ENCODE peak calls at places on chromosome 4, in ten cellular contexts. Q, U, R, H, Y, P, X, W, T and E are unnamed samples.

GRCh38 chr4:82739292-82740190 is 59.1 kb downstream of the SCD5 start:
- DNase-seq in U (peak), R (peak), T (peak), W (peak), X (peak), Y (peak), H (peak), Q (peak), P (peak), E (peak)

GRCh38 chr4:28436191-28437080 is 1575.8 kb downstream of the STIM2 start:
- DNase-seq in P (no peak), Y (no peak), T (no peak), W (no peak), Q (no peak), R (no peak), X (no peak), H (no peak), U (no peak), E (no peak)

GRCh38 chr4:41363384-41363981 is 106.8 kb downstream of the UCHL1 start:
- DNase-seq in R (no peak), W (no peak), X (no peak), P (peak), Y (peak), Q (no peak), H (no peak), U (peak), T (no peak), E (peak)

GRCh38 chr4:168907119-168907698 is 102.8 kb downstream of the CBR4 start:
- DNase-seq in R (no peak), T (no peak), Q (no peak), Y (no peak), H (peak), U (peak), W (no peak), P (no peak), X (no peak), E (peak)

GRCh38 chr4:10129196-10130185 is 12.9 kb upstream of the WDR1 start:
- DNase-seq in R (no peak), W (no peak), P (peak), U (no peak), X (no peak), Y (no peak), T (no peak), H (no peak), Q (no peak), E (peak)

GRCh38 chr4:74531952-74532794 is 87.2 kb downstream of the AREG start:
- DNase-seq in H (no peak), Q (no peak), R (no peak), W (peak), U (peak), Y (no peak), X (peak), T (no peak), P (no peak), E (peak)

GRCh38 chr4:962231-963208 is 10.8 kb downstream of the DGKQ start:
- DNase-seq in T (no peak), U (no peak), P (no peak), W (no peak), X (no peak), Y (no peak), R (no peak), Q (no peak), H (no peak), E (no peak)

GRCh38 chr4:54101190-54102041 is 1.5 kb downstream of the GSX2 start:
- DNase-seq in X (no peak), Q (no peak), H (no peak), P (no peak), T (no peak), W (no peak), Y (no peak), U (no peak), R (no peak), E (no peak)

GRCh38 chr4:121003863-121004262 is 68.5 kb downstream of the NDNF start:
- DNase-seq in T (no peak), Y (no peak), H (no peak), Q (no peak), X (no peak), P (no peak), U (no peak), R (no peak), W (no peak), E (no peak)

GRCh38 chr4:32226201-32226600 is 1506.0 kb downstream of the PCDH7 start:
- DNase-seq in W (no peak), Y (no peak), P (no peak), X (no peak), R (no peak), H (no peak), T (no peak), U (peak), Q (no peak), E (peak)

GRCh38 chr4:82230310-82230709 is 143.5 kb downstream of the HNRNPD start:
- DNase-seq in Q (no peak), U (no peak), W (no peak), X (no peak), R (no peak), Y (no peak), T (no peak), P (no peak), H (no peak), E (no peak)

GRCh38 chr4:185726931-185727330 is 85.1 kb downstream of the SORBS2 start:
- DNase-seq in Y (no peak), Q (no peak), W (no peak), X (no peak), H (no peak), P (no peak), T (no peak), U (peak), R (no peak), E (peak)

GRCh38 chr4:13543648-13544555 is at the start of gene NKX3-2:
- DNase-seq in R (no peak), P (no peak), H (no peak), Y (no peak), X (peak), U (no peak), Q (no peak), T (no peak), W (no peak), E (no peak)

GRCh38 chr4:10283761-10284160 is 167.2 kb upstream of the WDR1 start:
- DNase-seq in Y (no peak), W (no peak), P (no peak), T (no peak), H (no peak), U (no peak), Q (no peak), R (no peak), X (no peak), E (no peak)

GRCh38 chr4:16607241-16607640 is 291.2 kb downstream of the LDB2 start:
- DNase-seq in U (no peak), T (no peak), Y (no peak), H (no peak), P (no peak), X (no peak), R (no peak), W (no peak), Q (no peak), E (peak)

GRCh38 chr4:81469774-81470455 is 1.8 kb downstream of the RASGEF1B start:
- DNase-seq in Q (no peak), U (no peak), H (no peak), P (no peak), X (no peak), R (no peak), W (no peak), T (no peak), Y (no peak), E (no peak)

GRCh38 chr4:16466581-16466980 is 240.3 kb upstream of the TAPT1 start:
- DNase-seq in Q (no peak), R (no peak), H (no peak), T (no peak), X (no peak), Y (no peak), P (no peak), U (no peak), W (no peak), E (no peak)

GRCh38 chr4:159944477-159944876 is 841.6 kb downstream of the RAPGEF2 start:
- DNase-seq in X (no peak), R (no peak), U (no peak), Y (no peak), T (no peak), Q (no peak), W (no peak), H (no peak), P (no peak), E (no peak)

GRCh38 chr4:145840162-145840768 is 98.4 kb downstream of the ZNF827 start:
- DNase-seq in X (no peak), Y (no peak), W (peak), Q (no peak), R (no peak), T (no peak), H (no peak), U (peak), P (no peak), E (peak)

GRCh38 chr4:113394730-113395530 is 345.5 kb downstream of the ANK2 start:
- DNase-seq in R (no peak), T (peak), W (peak), Q (peak), X (peak), H (no peak), U (peak), P (peak), Y (no peak), E (peak)

GRCh38 chr4:144699565-144699964 is 53.6 kb downstream of the HHIP start:
- DNase-seq in H (no peak), R (no peak), T (no peak), Q (no peak), Y (no peak), P (no peak), W (no peak), U (peak), X (no peak), E (peak)

GRCh38 chr4:36414248-36414647 is 132.8 kb downstream of the DTHD1 start:
- DNase-seq in P (no peak), T (no peak), Q (no peak), H (no peak), U (no peak), Y (no peak), W (no peak), X (no peak), R (no peak), E (no peak)

GRCh38 chr4:271492-272103 is 33.7 kb downstream of the ZNF732 start:
- DNase-seq in X (no peak), R (no peak), H (no peak), Q (no peak), T (no peak), P (no peak), U (no peak), W (no peak), Y (no peak), E (no peak)

GRCh38 chr4:183772361-183772760 is 113.3 kb downstream of the TRAPPC11 start:
- DNase-seq in X (no peak), T (no peak), Y (no peak), P (no peak), H (no peak), U (no peak), R (no peak), W (no peak), Q (no peak), E (no peak)

GRCh38 chr4:178976861-178977260 is 1534.6 kb upstream of the AGA start:
- DNase-seq in W (no peak), P (no peak), T (no peak), Y (no peak), Q (no peak), R (no peak), U (no peak), H (no peak), X (no peak), E (no peak)
- TF ChIP-seq CTCF in W (no peak), P (no peak), T (no peak), Y (no peak), Q (no peak), R (no peak), U (no peak), H (no peak), X (no peak), E (no peak)

GRCh38 chr4:163587867-163588266 is 93.4 kb downstream of the TMA16 start:
- DNase-seq in H (no peak), X (no peak), P (no peak), Q (no peak), R (no peak), T (no peak), U (peak), W (peak), Y (no peak), E (no peak)
- TF ChIP-seq CTCF in H (no peak), X (peak), P (no peak), Q (no peak), R (no peak), T (peak), U (peak), W (peak), Y (no peak), E (no peak)

DNA sequence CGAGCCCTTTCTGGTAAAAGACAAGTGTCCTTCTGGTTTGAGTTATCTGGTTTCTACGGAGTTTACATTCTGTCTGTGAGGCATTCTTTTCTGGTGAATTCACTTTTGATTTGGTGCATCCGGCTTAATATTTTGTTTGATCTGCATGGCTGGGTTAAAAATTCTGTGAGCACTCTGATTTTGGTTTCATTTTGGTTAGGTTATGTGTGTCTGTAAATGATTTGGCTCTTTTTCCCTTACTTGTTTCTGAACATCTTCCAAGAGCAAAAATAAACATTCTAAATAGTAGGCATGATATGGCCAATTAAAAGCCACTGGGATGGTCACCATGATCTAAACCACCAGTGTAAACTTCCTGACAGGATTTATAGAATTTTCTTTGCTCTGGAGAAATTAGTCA is 85.7 kb upstream of the PTPN13 start:
- DNase-seq in U (peak), T (no peak), R (no peak), X (no peak), P (no peak), Y (no peak), Q (no peak), H (no peak), W (no peak), E (peak)
- TF ChIP-seq CTCF in U (no peak), T (no peak), R (no peak), X (no peak), P (no peak), Y (no peak), Q (no peak), H (no peak), W (no peak), E (no peak)

DNA sequence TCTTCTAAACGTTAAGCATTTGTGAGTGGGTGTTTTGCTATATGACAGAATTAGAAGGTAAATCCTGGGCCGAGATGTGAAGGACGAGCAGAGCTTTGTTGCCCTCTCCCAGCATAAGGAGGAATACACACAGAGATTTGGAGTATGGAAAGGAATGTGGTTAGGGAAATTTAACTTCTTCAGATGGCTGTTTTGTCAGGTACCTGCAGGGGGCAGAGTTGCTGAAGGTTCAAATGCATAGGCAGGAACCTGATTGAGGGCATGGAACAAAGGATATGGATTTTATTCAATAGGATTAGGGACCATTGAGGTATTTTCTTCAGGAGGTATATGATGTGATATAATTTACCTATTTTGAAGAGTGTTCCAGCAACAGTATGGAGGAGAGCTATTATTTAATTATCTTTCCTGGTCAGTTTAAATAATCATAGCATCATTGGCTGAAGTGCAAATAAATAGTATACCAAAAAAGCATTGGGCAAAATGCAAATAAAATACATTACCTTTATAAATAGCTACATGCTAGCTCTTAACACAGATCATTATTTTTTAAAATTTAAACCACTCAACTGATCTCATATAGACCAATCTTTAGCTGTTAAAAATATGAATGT is 143.6 kb downstream of the SLIT2 start:
- DNase-seq in W (peak), X (peak), Y (no peak), R (no peak), U (no peak), Q (no peak), H (no peak), T (peak), P (no peak), E (peak)
- TF ChIP-seq CTCF in W (peak), X (peak), Y (peak), R (no peak), U (peak), Q (no peak), H (peak), T (peak), P (no peak), E (peak)

GRCh38 chr4:108683479-108683878 is 33.1 kb downstream of the OSTC start:
- DNase-seq in P (no peak), X (no peak), Q (no peak), R (no peak), Y (no peak), U (peak), W (no peak), T (no peak), H (no peak), E (peak)
- TF ChIP-seq CTCF in P (no peak), X (no peak), Q (no peak), R (no peak), Y (peak), U (peak), W (peak), T (peak), H (no peak), E (peak)

DNA sequence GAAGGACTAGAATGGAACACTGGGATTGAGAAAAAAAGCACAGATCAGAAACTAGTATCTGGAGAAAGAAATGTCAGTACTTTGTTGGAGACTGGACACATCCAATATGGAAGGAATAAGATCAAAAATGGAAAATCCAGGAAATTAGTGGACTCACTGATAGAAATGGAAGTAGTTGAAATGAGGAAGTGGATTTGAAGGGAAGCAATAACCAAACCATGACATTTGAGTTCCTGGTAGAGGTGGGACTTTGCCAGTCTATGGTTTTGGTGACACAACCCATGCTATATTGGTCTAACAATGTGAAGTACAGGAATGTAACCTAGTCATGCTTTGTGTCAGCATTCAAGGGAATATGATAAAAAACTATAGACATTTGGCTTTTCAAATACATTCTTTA is 112.8 kb downstream of the TMA16 start:
- DNase-seq in H (no peak), Y (no peak), W (no peak), R (no peak), U (no peak), X (no peak), P (no peak), T (no peak), Q (no peak), E (no peak)
- TF ChIP-seq CTCF in H (no peak), Y (no peak), W (no peak), R (no peak), U (no peak), X (no peak), P (no peak), T (no peak), Q (no peak), E (no peak)

GRCh38 chr4:79476196-79476595 is 68.2 kb upstream of the GK2 start:
- DNase-seq in Y (peak), Q (no peak), R (no peak), H (no peak), X (no peak), W (no peak), U (no peak), P (peak), T (no peak), E (peak)
- TF ChIP-seq CTCF in Y (no peak), Q (no peak), R (no peak), H (no peak), X (no peak), W (no peak), U (no peak), P (no peak), T (no peak), E (no peak)